ENCODE peak calls at places on chromosomes 2 and 18, in eight cellular contexts. T, I, A, O, B, S, D and K are unnamed samples.

GRCh38 chr2:170502400-170503135 is 212.6 kb upstream of the SP5 start:
- DNase-seq in S (no peak), A (no peak), O (no peak), T (no peak), I (peak), B (no peak), D (no peak), K (no peak)

GRCh38 chr2:134202361-134202760 is 51.5 kb upstream of the MGAT5 start:
- DNase-seq in T (peak), S (no peak), O (no peak), I (peak), D (no peak), A (no peak), B (no peak), K (no peak)

GRCh38 chr2:186695081-186695756 is 1.4 kb downstream of the FAM171B start:
- DNase-seq in B (no peak), T (peak), O (no peak), D (peak), A (no peak), S (peak), I (no peak), K (peak)

GRCh38 chr2:132037527-132038178 is 124.1 kb downstream of the ANKRD30BL start:
- DNase-seq in S (no peak), A (no peak), T (peak), D (no peak), B (no peak), I (peak), O (peak), K (peak)

GRCh38 chr18:48683661-48684060 is 144.8 kb downstream of the CTIF start:
- DNase-seq in A (no peak), B (no peak), I (no peak), O (no peak), T (no peak), S (no peak), D (no peak), K (no peak)

GRCh38 chr2:675982-676646 is 1.1 kb downstream of the TMEM18 start:
- DNase-seq in A (no peak), B (no peak), T (peak), I (peak), D (peak), S (peak), O (no peak), K (peak)

GRCh38 chr2:60054571-60055340 is 498.7 kb downstream of the BCL11A start:
- DNase-seq in I (no peak), B (no peak), A (no peak), T (no peak), D (no peak), S (no peak), O (no peak), K (no peak)

GRCh38 chr18:67001052-67001451 is 397.2 kb upstream of the CDH19 start:
- DNase-seq in I (no peak), S (peak), D (no peak), T (no peak), A (no peak), O (no peak), B (no peak), K (no peak)

GRCh38 chr2:54671875-54672586 is 51.4 kb upstream of the EML6 start:
- DNase-seq in A (no peak), D (peak), I (no peak), O (no peak), T (peak), B (no peak), S (no peak), K (no peak)

GRCh38 chr2:126444511-126444910 is 211.4 kb upstream of the GYPC start:
- DNase-seq in B (no peak), T (no peak), I (no peak), D (no peak), S (no peak), O (no peak), A (no peak), K (no peak)

GRCh38 chr2:181164699-181165098 is 184.3 kb downstream of the UBE2E3 start:
- DNase-seq in D (no peak), I (no peak), T (no peak), B (no peak), A (no peak), O (peak), S (no peak), K (no peak)

GRCh38 chr2:38170098-38170497 is 94.1 kb upstream of the CYP1B1 start:
- DNase-seq in O (no peak), I (no peak), A (no peak), B (no peak), T (no peak), D (peak), S (no peak), K (no peak)

GRCh38 chr2:152189622-152190495 is 14.3 kb upstream of the STAM2 start:
- DNase-seq in A (peak), T (peak), I (peak), D (peak), B (no peak), S (peak), O (peak), K (no peak)

GRCh38 chr2:97718051-97718882 is 4.9 kb downstream of the ZAP70 start:
- DNase-seq in A (no peak), D (no peak), O (peak), S (no peak), I (no peak), T (no peak), B (no peak), K (peak)

GRCh38 chr18:48612511-48612910 is 73.7 kb downstream of the CTIF start:
- DNase-seq in B (no peak), I (no peak), D (no peak), A (no peak), T (no peak), O (no peak), S (no peak), K (no peak)

GRCh38 chr2:5501807-5502206 is 190.4 kb upstream of the SOX11 start:
- DNase-seq in I (no peak), A (no peak), B (no peak), S (no peak), O (no peak), T (no peak), D (no peak), K (no peak)

GRCh38 chr18:63515799-63516198 is 26.4 kb upstream of the SERPINB12 start:
- DNase-seq in T (no peak), I (no peak), D (no peak), S (no peak), A (no peak), O (no peak), B (no peak), K (no peak)

GRCh38 chr2:165572155-165572554 is 102.7 kb downstream of the CSRNP3 start:
- DNase-seq in B (no peak), O (peak), D (no peak), S (no peak), A (no peak), T (no peak), I (peak), K (no peak)

GRCh38 chr2:10532631-10533101 is 84.5 kb upstream of the ODC1 start:
- DNase-seq in B (no peak), I (no peak), A (no peak), T (peak), D (peak), O (no peak), S (peak), K (no peak)

GRCh38 chr18:28193177-28193778 is 16.3 kb upstream of the CDH2 start:
- DNase-seq in D (no peak), I (no peak), O (no peak), B (no peak), S (no peak), T (no peak), A (no peak), K (no peak)

GRCh38 chr2:88903744-88904353 is 212.4 kb downstream of the RPIA start:
- DNase-seq in B (no peak), I (no peak), D (peak), O (no peak), S (peak), A (peak), T (peak), K (no peak)

GRCh38 chr2:118016911-118017310 is 3.0 kb upstream of the CCDC93 start:
- DNase-seq in I (no peak), B (no peak), T (peak), O (no peak), A (no peak), D (no peak), S (no peak), K (no peak)

GRCh38 chr18:35625232-35625631 is 43.7 kb downstream of the GALNT1 start:
- DNase-seq in T (no peak), D (no peak), O (no peak), S (no peak), B (no peak), A (no peak), I (no peak), K (no peak)

GRCh38 chr2:132804045-132804444 is 134.0 kb upstream of the LYPD1 start:
- DNase-seq in I (no peak), O (peak), D (peak), A (no peak), S (peak), B (no peak), T (peak), K (peak)

GRCh38 chr2:232207174-232207573 is 171.4 kb upstream of the ALPP start:
- DNase-seq in S (no peak), T (no peak), O (no peak), A (no peak), D (no peak), I (no peak), B (no peak), K (no peak)

GRCh38 chr2:145166716-145167115 is 646.8 kb upstream of the ZEB2 start:
- DNase-seq in S (no peak), D (no peak), B (no peak), I (no peak), T (peak), A (no peak), O (no peak), K (no peak)

GRCh38 chr2:196459539-196459938 is 180.0 kb upstream of the CCDC150 start:
- DNase-seq in O (no peak), D (peak), I (no peak), S (peak), T (no peak), B (no peak), A (no peak), K (peak)
- H3K4me2 ChIP-seq in O (no peak), D (peak), I (no peak), S (no peak), T (no peak), B (peak), A (no peak), K (peak)

DNA sequence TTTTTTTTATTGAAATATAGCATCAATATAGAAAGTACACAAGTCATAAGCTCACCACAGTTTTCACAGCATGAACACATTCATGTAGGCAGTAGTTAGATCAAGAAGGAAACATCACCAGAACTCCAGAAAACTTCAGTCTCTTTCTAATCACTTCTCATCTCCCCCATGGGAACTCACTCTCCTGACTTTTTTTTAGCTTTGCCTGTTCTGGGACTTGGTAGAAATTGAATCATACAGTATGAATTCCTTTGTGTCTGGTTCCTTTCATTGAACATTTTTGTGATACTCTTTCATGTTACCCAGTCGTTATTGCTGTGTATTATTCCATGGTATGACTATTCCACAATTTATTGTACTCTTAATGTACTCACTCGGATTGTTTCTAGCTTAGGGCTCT is 160.2 kb downstream of the TAF4B start:
- DNase-seq in T (peak), D (no peak), A (no peak), I (no peak), B (no peak), O (no peak), S (no peak), K (no peak)
- H2AFZ ChIP-seq in T (peak), D (no peak), A (no peak), I (no peak), B (no peak), O (no peak), S (no peak), K (no peak)

GRCh38 chr2:238241970-238242369 is 2.1 kb upstream of the HES6 start:
- DNase-seq in S (no peak), D (no peak), A (no peak), O (no peak), T (peak), I (no peak), B (no peak), K (no peak)

GRCh38 chr2:238240761-238241711 is 1.2 kb upstream of the HES6 start:
- DNase-seq in T (peak), I (peak), D (no peak), O (peak), A (peak), B (no peak), S (peak), K (peak)

GRCh38 chr2:238242731-238243495 is 3.1 kb upstream of the HES6 start:
- DNase-seq in T (no peak), I (no peak), B (no peak), A (no peak), S (no peak), D (no peak), O (no peak), K (no peak)

GRCh38 chr2:238244151-238244550 is 4.3 kb upstream of the HES6 start:
- DNase-seq in S (no peak), D (no peak), B (no peak), A (no peak), T (no peak), O (no peak), I (no peak), K (no peak)

DNA sequence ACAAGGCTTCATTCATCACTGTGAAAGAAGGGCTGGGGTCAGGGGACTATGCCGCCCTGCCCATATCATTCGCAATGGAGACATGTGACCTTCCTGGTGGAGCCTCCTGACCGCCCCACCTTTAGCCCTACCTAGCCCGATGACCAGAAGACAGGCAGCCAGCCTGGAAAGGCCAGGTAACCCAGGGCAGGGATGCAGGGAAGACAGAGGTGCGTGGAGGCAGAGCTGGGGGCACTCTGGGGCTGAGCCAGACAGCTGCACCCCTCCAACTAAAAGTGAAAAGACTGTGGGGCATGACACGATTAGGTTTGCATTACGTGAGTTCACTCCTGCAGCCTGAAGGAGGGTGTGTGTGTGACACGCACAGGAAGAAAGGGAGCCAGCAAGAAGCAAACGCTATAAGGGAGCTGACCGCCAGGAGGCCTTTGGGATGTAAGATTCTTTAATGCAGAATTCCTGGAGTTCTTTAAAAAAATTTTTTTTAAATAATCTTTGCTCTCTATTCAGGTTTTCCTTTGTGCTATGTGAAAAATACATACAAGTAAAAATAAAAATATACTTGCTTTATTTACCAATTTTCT is 3.7 kb upstream of the HES6 start:
- DNase-seq in D (no peak), I (no peak), A (no peak), S (no peak), B (no peak), T (no peak), O (no peak), K (no peak)
- H3K4me2 ChIP-seq in D (no peak), I (no peak), A (no peak), S (no peak), B (no peak), T (no peak), O (no peak), K (no peak)

GRCh38 chr2:102512161-102512560 is 39.1 kb downstream of the SLC9A4 start:
- DNase-seq in A (no peak), O (no peak), D (no peak), B (no peak), T (no peak), S (no peak), I (no peak), K (no peak)
- H2AFZ ChIP-seq in A (peak), O (no peak), D (no peak), B (no peak), T (no peak), S (no peak), I (peak), K (no peak)

DNA sequence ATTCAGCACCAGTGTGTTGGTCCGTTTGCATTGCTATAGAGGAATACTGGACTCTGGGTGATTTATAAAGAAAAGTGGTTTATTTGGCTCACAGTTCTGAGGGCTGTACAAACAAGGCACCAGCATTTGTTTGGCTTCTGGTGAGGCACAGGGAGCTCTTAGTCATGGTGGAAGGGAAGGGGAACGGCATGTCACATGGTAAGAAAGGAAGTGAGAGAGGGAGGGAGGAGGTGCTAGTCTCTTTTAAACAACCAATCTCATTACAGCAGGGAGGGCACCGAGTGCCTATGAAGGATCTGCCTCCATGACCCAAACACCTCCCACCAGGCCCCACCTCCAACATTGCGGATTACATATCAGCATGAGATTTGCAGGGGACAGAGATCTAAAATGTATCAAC is 143.9 kb upstream of the DLX2 start:
- DNase-seq in O (no peak), D (peak), I (no peak), B (no peak), A (peak), S (peak), T (no peak), K (no peak)
- H3K4me2 ChIP-seq in O (no peak), D (no peak), I (no peak), B (no peak), A (peak), S (peak), T (no peak), K (no peak)